ENCODE peak calls at places on chromosomes 11 and 22, in eight cellular contexts. L, A, Z, F, Y, G, O and Q are unnamed samples.

GRCh38 chr11:126358763-126359160 is 3.3 kb downstream of the ST3GAL4 start:
- DNase-seq in F (no peak), A (no peak), Z (no peak), G (peak; percentile 24), O (no peak), L (no peak), Y (no peak), Q (no peak)

GRCh38 chr22:47713880-47714452 is 951.5 kb downstream of the TBC1D22A start:
- DNase-seq in L (no peak), Z (peak; percentile 23), G (no peak), Y (no peak), F (no peak), A (no peak), O (no peak), Q (no peak)

GRCh38 chr11:111001986-111002616 is 243.4 kb upstream of the POU2AF2 start:
- DNase-seq in G (no peak), Z (no peak), O (no peak), F (peak; percentile 57), L (peak; percentile 88), A (peak; percentile 96), Y (no peak), Q (no peak)

GRCh38 chr11:18395735-18396504 is 1.6 kb downstream of the LDHA start:
- DNase-seq in Y (peak; percentile 97), Z (peak; percentile 99), F (peak; percentile 98), G (peak; percentile 99), A (peak; percentile 99), O (peak; percentile 97), L (peak; percentile 99), Q (peak; percentile 99)

GRCh38 chr11:17753153-17753552 is 18.6 kb downstream of the KCNC1 start:
- DNase-seq in G (no peak), L (no peak), F (no peak), Z (no peak), A (no peak), O (no peak), Y (no peak), Q (no peak)

GRCh38 chr11:116833816-116834534 is 3.4 kb downstream of the APOA1 start:
- DNase-seq in A (no peak), Z (no peak), F (no peak), G (no peak), Y (no peak), O (no peak), L (no peak), Q (no peak)

GRCh38 chr22:33576205-33576604 is 344.1 kb downstream of the LARGE1 start:
- DNase-seq in Z (no peak), Y (no peak), F (no peak), L (no peak), A (no peak), G (no peak), O (no peak), Q (no peak)

GRCh38 chr11:12693075-12693473 is 18.9 kb downstream of the TEAD1 start:
- DNase-seq in A (peak; percentile 47), Y (no peak), Z (no peak), G (no peak), L (peak; percentile 77), F (no peak), O (no peak), Q (no peak)

GRCh38 chr11:304915-305833 is 2.4 kb upstream of the IFITM2 start:
- DNase-seq in L (peak; percentile 68), Z (peak; percentile 81), G (no peak), O (no peak), A (peak; percentile 87), F (peak; percentile 66), Y (peak; percentile 94), Q (peak; percentile 87)

GRCh38 chr11:133064152-133064877 is 468.0 kb downstream of the OPCML start:
- DNase-seq in Y (peak; percentile 94), L (peak; percentile 84), O (no peak), G (no peak), A (peak; percentile 77), Z (peak; percentile 92), F (no peak), Q (peak; percentile 91)

GRCh38 chr22:46667245-46667623 is 47.0 kb downstream of the GRAMD4 start:
- DNase-seq in A (no peak), F (no peak), G (no peak), L (no peak), O (no peak), Z (no peak), Y (no peak), Q (no peak)

GRCh38 chr22:25903294-25903693 is 161.3 kb downstream of the MYO18B start:
- DNase-seq in L (no peak), A (no peak), G (no peak), O (peak; percentile 7), F (no peak), Z (peak; percentile 66), Y (peak; percentile 85), Q (no peak)

GRCh38 chr11:85955531-85955930 is 100.3 kb downstream of the CCDC83 start:
- DNase-seq in L (peak; percentile 92), O (no peak), F (no peak), G (no peak), Y (no peak), A (peak; percentile 84), Z (no peak), Q (no peak)

GRCh38 chr11:68689737-68690625 is 5.6 kb downstream of the GAL start:
- DNase-seq in L (no peak), A (no peak), Z (no peak), O (no peak), F (no peak), Y (no peak), G (no peak), Q (no peak)

GRCh38 chr11:102172127-102172848 is 62.0 kb downstream of the YAP1 start:
- DNase-seq in G (no peak), A (peak; percentile 86), O (no peak), F (peak; percentile 64), Y (no peak), L (peak; percentile 69), Z (no peak), Q (no peak)

GRCh38 chr11:12196335-12196734 is 85.9 kb downstream of the MICAL2 start:
- DNase-seq in L (no peak), F (no peak), O (no peak), Y (no peak), A (no peak), G (no peak), Z (no peak), Q (no peak)

GRCh38 chr22:20446383-20446970 is 8.9 kb upstream of the SCARF2 start:
- DNase-seq in L (no peak), F (no peak), O (no peak), Y (no peak), Z (no peak), G (no peak), A (no peak), Q (no peak)

GRCh38 chr22:22855617-22856308 is 31.9 kb upstream of the IGLL5 start:
- DNase-seq in L (no peak), G (no peak), Z (peak; percentile 54), O (no peak), F (peak; percentile 22), Y (peak; percentile 75), A (peak; percentile 59), Q (peak; percentile 52)

GRCh38 chr22:42662114-42663021 is 13.2 kb upstream of the CYB5R3 start:
- DNase-seq in Y (peak; percentile 91), Z (peak; percentile 91), L (peak; percentile 36), A (peak; percentile 86), F (peak; percentile 76), O (no peak), G (no peak), Q (peak; percentile 90)

DNA sequence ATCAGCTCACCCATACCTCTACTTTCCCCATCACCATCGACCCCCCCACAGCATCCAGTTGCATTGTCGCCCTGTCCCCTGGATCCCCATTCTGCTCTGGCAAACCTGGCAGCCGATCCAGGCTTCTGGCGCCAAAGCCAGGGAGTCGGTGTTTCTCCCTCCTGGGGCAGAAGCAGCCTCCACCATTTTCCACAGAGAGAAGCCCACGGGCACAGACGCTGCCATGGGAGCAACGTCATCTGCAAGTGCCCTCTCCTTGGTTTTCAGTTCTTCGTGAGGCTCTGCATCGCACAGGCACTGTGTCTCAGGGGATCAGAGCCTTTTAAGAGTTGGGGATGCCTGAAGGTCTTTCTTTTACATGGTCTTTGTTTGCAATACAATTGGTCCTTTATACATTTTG is 2.3 kb downstream of the YPEL4 start:
- DNase-seq in O (no peak), Z (peak; percentile 50), G (no peak), Y (peak; percentile 59), L (no peak), F (no peak), A (peak; percentile 41), Q (no peak)
- TF ChIP-seq EZH2 in O (no peak), Z (no peak), G (no peak), Y (no peak), L (peak; percentile 27), F (no peak), A (no peak), Q (no peak)

DNA sequence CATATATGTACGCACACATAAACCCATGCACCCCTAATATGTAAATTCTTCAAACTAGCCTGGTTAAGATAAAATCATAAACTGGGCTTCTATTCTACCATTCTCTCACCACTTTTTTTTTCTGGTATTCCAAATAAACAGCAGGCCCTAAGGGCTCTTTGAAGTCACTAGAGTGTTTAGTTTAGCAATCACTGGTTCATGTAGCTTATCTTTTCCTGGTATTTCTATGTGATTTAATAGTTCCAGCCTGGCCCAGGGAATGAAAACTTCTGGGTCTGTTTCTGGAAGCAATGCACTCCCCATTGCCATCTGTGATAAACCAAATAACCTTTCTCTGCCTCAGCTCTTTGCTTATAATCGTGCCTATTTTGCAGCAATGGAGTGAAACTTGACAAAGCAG is 10.7 kb upstream of the MPPED2 start:
- DNase-seq in L (no peak), G (no peak), F (no peak), Z (no peak), O (no peak), A (no peak), Y (no peak), Q (no peak)
- H3K27ac ChIP-seq in L (no peak overlapping the region), G (no peak overlapping the region), F (no peak overlapping the region), Z (no peak overlapping the region), O (no peak overlapping the region), A (no peak overlapping the region), Y (no peak overlapping the region), Q (no peak overlapping the region)

DNA sequence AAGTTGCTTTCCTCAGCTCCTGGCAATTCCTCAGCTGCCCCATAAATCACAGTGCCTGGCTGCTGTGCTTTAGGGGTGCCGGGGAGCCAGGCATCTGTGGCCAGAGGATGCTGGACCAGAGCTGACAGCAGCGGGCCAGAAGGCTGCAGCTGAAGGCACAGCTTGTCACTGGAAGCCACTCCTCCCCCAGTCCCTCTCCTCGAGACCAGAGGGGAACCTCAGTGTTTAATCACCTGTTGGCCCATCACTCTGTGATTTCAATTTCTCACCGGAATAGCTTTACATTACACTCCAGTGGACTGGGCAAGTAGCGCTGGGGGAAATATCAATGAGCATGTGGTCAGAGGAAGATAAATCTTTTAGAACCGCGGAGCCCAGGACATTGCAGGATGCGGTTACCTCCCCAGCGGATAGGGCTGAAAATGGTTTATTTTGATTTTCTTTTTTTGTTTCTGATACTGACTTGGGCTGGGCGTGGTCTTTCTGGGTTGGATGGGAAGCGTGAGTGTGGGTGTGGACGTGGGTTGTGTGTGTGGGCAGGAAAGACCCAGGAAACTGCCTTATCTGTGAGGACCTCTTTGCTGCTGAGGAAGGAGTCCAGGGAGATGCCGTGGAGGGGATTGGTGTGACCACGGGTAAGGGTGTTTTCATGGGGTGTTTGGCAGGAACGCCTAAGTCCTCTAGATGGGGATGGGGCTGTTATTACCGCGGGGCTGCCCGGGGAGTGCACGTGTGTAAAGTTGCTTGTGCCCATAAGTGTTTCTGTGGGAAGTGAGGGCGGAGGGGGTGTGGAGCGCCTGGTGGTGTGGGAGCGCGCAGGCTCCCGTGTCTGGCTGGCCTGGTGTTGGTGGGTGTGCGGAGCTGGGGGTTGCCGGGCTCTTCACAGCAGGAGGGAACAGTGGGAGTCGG is 4.0 kb downstream of the DAGLA start:
- DNase-seq in L (peak; percentile 76), F (no peak), O (no peak), G (no peak), Y (no peak), A (no peak), Z (no peak), Q (no peak)
- TF ChIP-seq EZH2 in L (no peak), F (no peak), O (no peak), G (no peak), Y (no peak), A (no peak), Z (no peak), Q (no peak)

GRCh38 chr11:83568474-83568873 is 282.3 kb upstream of the CCDC90B start:
- DNase-seq in Z (no peak), A (peak; percentile 47), F (no peak), O (no peak), Y (no peak), L (no peak), G (no peak), Q (no peak)
- H3K27ac ChIP-seq in Z (no peak overlapping the region), A (peak overlapping the region; percentile 35), F (no peak overlapping the region), O (no peak overlapping the region), Y (no peak overlapping the region), L (no peak overlapping the region), G (no peak overlapping the region), Q (no peak overlapping the region)